ENCODE peak calls at places on chromosomes 2 and 18, in eight cellular contexts. One of them, this sample, is unnamed.

GRCh38 chr2:24722141-24722790 is 70.9 kb downstream of the PTRHD1 start:
- DNase-seq in neuronal stem cell: no peak
- DNase-seq in substantia nigra: no peak
- DNase-seq in adrenal gland: no peak
- DNase-seq in heart right ventricle: no peak
- DNase-seq in Peyer's patch: no peak
- DNase-seq in breast epithelium: no peak
- DNase-seq in HL-60: no peak
- DNase-seq in this sample: no peak

GRCh38 chr2:126644630-126645191 is 11.2 kb upstream of the GYPC start:
- DNase-seq in HL-60: peak; percentile 80
- DNase-seq in breast epithelium: no peak
- DNase-seq in adrenal gland: no peak
- DNase-seq in neuronal stem cell: no peak
- DNase-seq in heart right ventricle: no peak
- DNase-seq in substantia nigra: no peak
- DNase-seq in Peyer's patch: no peak
- DNase-seq in this sample: no peak

GRCh38 chr18:12639990-12640880 is 17.7 kb downstream of the SPIRE1 start:
- DNase-seq in adrenal gland: peak; percentile 53
- DNase-seq in HL-60: no peak
- DNase-seq in neuronal stem cell: no peak
- DNase-seq in substantia nigra: no peak
- DNase-seq in Peyer's patch: no peak
- DNase-seq in breast epithelium: no peak
- DNase-seq in heart right ventricle: peak; percentile 22
- DNase-seq in this sample: peak; percentile 74

GRCh38 chr2:27773959-27774358 is 2.4 kb downstream of the MRPL33 start:
- DNase-seq in Peyer's patch: no peak
- DNase-seq in heart right ventricle: no peak
- DNase-seq in neuronal stem cell: no peak
- DNase-seq in adrenal gland: no peak
- DNase-seq in HL-60: no peak
- DNase-seq in breast epithelium: no peak
- DNase-seq in substantia nigra: no peak
- DNase-seq in this sample: no peak

GRCh38 chr2:169963786-169964185 is 136.5 kb downstream of the UBR3 start:
- DNase-seq in Peyer's patch: no peak
- DNase-seq in neuronal stem cell: no peak
- DNase-seq in adrenal gland: no peak
- DNase-seq in HL-60: no peak
- DNase-seq in heart right ventricle: no peak
- DNase-seq in substantia nigra: no peak
- DNase-seq in breast epithelium: no peak
- DNase-seq in this sample: no peak

GRCh38 chr2:202031261-202031986 is 2.2 kb upstream of the FZD7 start:
- DNase-seq in Peyer's patch: no peak
- DNase-seq in breast epithelium: no peak
- DNase-seq in heart right ventricle: no peak
- DNase-seq in neuronal stem cell: no peak
- DNase-seq in adrenal gland: no peak
- DNase-seq in HL-60: no peak
- DNase-seq in substantia nigra: no peak
- DNase-seq in this sample: no peak

GRCh38 chr2:44769349-44770005 is 172.0 kb upstream of the SIX3 start:
- DNase-seq in HL-60: no peak
- DNase-seq in Peyer's patch: no peak
- DNase-seq in neuronal stem cell: no peak
- DNase-seq in breast epithelium: no peak
- DNase-seq in adrenal gland: no peak
- DNase-seq in substantia nigra: no peak
- DNase-seq in heart right ventricle: no peak
- DNase-seq in this sample: no peak

GRCh38 chr2:168138911-168139310 is 108.5 kb downstream of the STK39 start:
- DNase-seq in adrenal gland: no peak
- DNase-seq in HL-60: no peak
- DNase-seq in heart right ventricle: no peak
- DNase-seq in neuronal stem cell: peak; percentile 54
- DNase-seq in substantia nigra: no peak
- DNase-seq in Peyer's patch: no peak
- DNase-seq in breast epithelium: no peak
- DNase-seq in this sample: no peak

GRCh38 chr2:71843391-71843850 is 304.2 kb downstream of the CYP26B1 start:
- DNase-seq in HL-60: no peak
- DNase-seq in adrenal gland: no peak
- DNase-seq in breast epithelium: no peak
- DNase-seq in substantia nigra: no peak
- DNase-seq in heart right ventricle: no peak
- DNase-seq in Peyer's patch: no peak
- DNase-seq in neuronal stem cell: no peak
- DNase-seq in this sample: no peak

GRCh38 chr18:3250237-3251107 is 2.9 kb downstream of the MYL12A start:
- DNase-seq in breast epithelium: no peak
- DNase-seq in HL-60: no peak
- DNase-seq in heart right ventricle: no peak
- DNase-seq in neuronal stem cell: no peak
- DNase-seq in Peyer's patch: no peak
- DNase-seq in adrenal gland: no peak
- DNase-seq in substantia nigra: no peak
- DNase-seq in this sample: no peak

GRCh38 chr2:179410552-179411356 is 146.1 kb upstream of the SESTD1 start:
- DNase-seq in breast epithelium: no peak
- DNase-seq in adrenal gland: peak; percentile 51
- DNase-seq in substantia nigra: peak; percentile 20
- DNase-seq in neuronal stem cell: peak; percentile 57
- DNase-seq in heart right ventricle: peak; percentile 26
- DNase-seq in HL-60: no peak
- DNase-seq in Peyer's patch: no peak
- DNase-seq in this sample: no peak

GRCh38 chr2:44836174-44836573 is 105.3 kb upstream of the SIX3 start:
- DNase-seq in HL-60: no peak
- DNase-seq in adrenal gland: no peak
- DNase-seq in heart right ventricle: no peak
- DNase-seq in breast epithelium: no peak
- DNase-seq in substantia nigra: no peak
- DNase-seq in neuronal stem cell: no peak
- DNase-seq in Peyer's patch: no peak
- DNase-seq in this sample: no peak

GRCh38 chr2:5713101-5713500 is 20.9 kb downstream of the SOX11 start:
- DNase-seq in neuronal stem cell: no peak
- DNase-seq in breast epithelium: no peak
- DNase-seq in HL-60: no peak
- DNase-seq in Peyer's patch: no peak
- DNase-seq in substantia nigra: no peak
- DNase-seq in adrenal gland: no peak
- DNase-seq in heart right ventricle: no peak
- DNase-seq in this sample: no peak

GRCh38 chr2:199136681-199137080 is 321.1 kb downstream of the SATB2 start:
- DNase-seq in adrenal gland: no peak
- DNase-seq in breast epithelium: no peak
- DNase-seq in heart right ventricle: no peak
- DNase-seq in neuronal stem cell: no peak
- DNase-seq in Peyer's patch: no peak
- DNase-seq in HL-60: no peak
- DNase-seq in substantia nigra: no peak
- DNase-seq in this sample: peak; percentile 52

GRCh38 chr2:241540391-241540765 is 18.2 kb upstream of the BOK start:
- DNase-seq in neuronal stem cell: no peak
- DNase-seq in HL-60: no peak
- DNase-seq in Peyer's patch: no peak
- DNase-seq in substantia nigra: no peak
- DNase-seq in adrenal gland: no peak
- DNase-seq in breast epithelium: peak; percentile 43
- DNase-seq in heart right ventricle: no peak
- DNase-seq in this sample: no peak

GRCh38 chr2:119765404-119766002 is 5.8 kb downstream of the PTPN4 start:
- DNase-seq in substantia nigra: no peak
- DNase-seq in Peyer's patch: no peak
- DNase-seq in adrenal gland: no peak
- DNase-seq in HL-60: no peak
- DNase-seq in breast epithelium: no peak
- DNase-seq in heart right ventricle: no peak
- DNase-seq in neuronal stem cell: no peak
- DNase-seq in this sample: no peak

GRCh38 chr2:101776172-101777043 is 78.9 kb downstream of the MAP4K4 start:
- DNase-seq in heart right ventricle: no peak
- DNase-seq in Peyer's patch: no peak
- DNase-seq in neuronal stem cell: no peak
- DNase-seq in adrenal gland: no peak
- DNase-seq in breast epithelium: no peak
- DNase-seq in HL-60: no peak
- DNase-seq in substantia nigra: no peak
- DNase-seq in this sample: no peak

GRCh38 chr2:222102746-222103349 is 195.9 kb downstream of the PAX3 start:
- DNase-seq in breast epithelium: no peak
- DNase-seq in heart right ventricle: no peak
- DNase-seq in neuronal stem cell: no peak
- DNase-seq in adrenal gland: no peak
- DNase-seq in HL-60: no peak
- DNase-seq in substantia nigra: no peak
- DNase-seq in Peyer's patch: no peak
- DNase-seq in this sample: no peak

GRCh38 chr2:162245737-162246136 is 2.5 kb upstream of the FAP start:
- DNase-seq in adrenal gland: no peak
- DNase-seq in substantia nigra: no peak
- DNase-seq in HL-60: no peak
- DNase-seq in neuronal stem cell: no peak
- DNase-seq in heart right ventricle: no peak
- DNase-seq in breast epithelium: no peak
- DNase-seq in Peyer's patch: no peak
- DNase-seq in this sample: no peak

DNA sequence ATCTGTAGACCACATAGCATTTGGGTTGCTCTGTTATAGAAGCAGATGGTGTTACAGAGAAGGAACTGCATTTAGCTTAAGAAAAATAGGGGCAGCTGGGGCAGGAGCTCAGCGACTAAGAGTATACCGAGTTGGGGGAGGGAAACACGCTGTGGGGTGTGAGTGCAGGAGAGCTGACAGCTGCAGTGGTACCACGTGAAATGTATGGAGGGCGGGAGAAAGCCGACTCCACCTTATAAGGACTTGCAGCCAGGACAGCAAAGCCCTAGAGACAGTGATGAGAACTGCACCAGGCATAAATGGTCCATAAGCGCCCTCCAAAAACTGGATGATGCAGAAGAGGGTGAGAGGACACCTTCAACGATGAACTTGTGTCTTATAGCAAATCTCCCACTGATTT is 237.6 kb downstream of the PRKCE start:
- DNase-seq in substantia nigra: no peak
- DNase-seq in HL-60: peak; percentile 69
- DNase-seq in breast epithelium: no peak
- DNase-seq in adrenal gland: peak; percentile 35
- DNase-seq in neuronal stem cell: no peak
- DNase-seq in Peyer's patch: peak; percentile 69
- DNase-seq in heart right ventricle: peak; percentile 31
- DNase-seq in this sample: no peak
- H3K27ac ChIP-seq in substantia nigra: no peak overlapping the region
- H3K27ac ChIP-seq in HL-60: peak overlapping the region; percentile 49
- H3K27ac ChIP-seq in breast epithelium: no peak overlapping the region
- H3K27ac ChIP-seq in adrenal gland: peak overlapping the region; percentile 20
- H3K27ac ChIP-seq in neuronal stem cell: no peak overlapping the region
- H3K27ac ChIP-seq in Peyer's patch: peak overlapping the region; percentile 53
- H3K27ac ChIP-seq in heart right ventricle: no peak overlapping the region
- H3K27ac ChIP-seq in this sample: no peak overlapping the region

DNA sequence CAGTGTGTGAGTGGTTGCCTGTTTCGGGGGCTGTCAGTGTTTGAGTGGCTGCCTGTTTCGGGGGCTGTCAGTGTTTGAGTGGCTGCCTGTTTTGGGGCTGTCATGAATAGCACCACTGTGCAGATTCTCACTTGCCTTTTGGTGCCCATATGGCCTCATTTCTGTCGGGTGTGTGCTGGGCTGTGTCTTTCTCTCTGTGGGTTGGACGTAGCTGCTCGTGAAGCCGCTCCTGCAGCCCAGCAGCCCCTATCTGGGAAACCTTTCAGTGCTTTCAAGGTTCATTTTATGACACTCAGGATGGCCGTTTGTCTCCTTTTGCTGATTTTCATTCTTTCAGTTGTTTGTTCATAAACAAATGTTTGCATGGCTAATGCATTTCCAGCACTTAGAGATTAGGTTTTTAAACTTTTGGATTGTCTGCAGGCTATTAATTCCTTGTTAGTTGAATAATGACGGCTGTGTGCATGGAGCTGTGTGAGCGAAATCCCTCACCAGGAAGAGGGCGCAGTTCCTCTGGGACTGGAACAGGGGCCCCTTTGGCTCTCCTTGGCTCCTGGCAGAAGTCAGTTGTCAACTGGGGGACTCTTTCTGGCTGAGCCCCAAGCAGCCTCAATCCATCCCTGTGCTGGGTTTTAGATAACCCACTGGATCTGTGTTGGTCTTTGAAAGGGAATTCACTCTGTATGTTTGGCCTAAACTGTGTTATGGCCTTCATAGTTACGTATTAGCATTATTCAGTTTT is 10.8 kb downstream of the AGAP1 start:
- DNase-seq in neuronal stem cell: no peak
- DNase-seq in HL-60: no peak
- DNase-seq in heart right ventricle: no peak
- DNase-seq in substantia nigra: peak; percentile 49
- DNase-seq in adrenal gland: no peak
- DNase-seq in breast epithelium: no peak
- DNase-seq in Peyer's patch: no peak
- DNase-seq in this sample: no peak
- H3K27ac ChIP-seq in neuronal stem cell: peak overlapping the region; percentile 47
- H3K27ac ChIP-seq in HL-60: no peak overlapping the region
- H3K27ac ChIP-seq in heart right ventricle: peak overlapping the region; percentile 47
- H3K27ac ChIP-seq in substantia nigra: peak overlapping the region; percentile 73
- H3K27ac ChIP-seq in adrenal gland: no peak overlapping the region
- H3K27ac ChIP-seq in breast epithelium: peak overlapping the region; percentile 1
- H3K27ac ChIP-seq in Peyer's patch: no peak overlapping the region
- H3K27ac ChIP-seq in this sample: no peak overlapping the region

DNA sequence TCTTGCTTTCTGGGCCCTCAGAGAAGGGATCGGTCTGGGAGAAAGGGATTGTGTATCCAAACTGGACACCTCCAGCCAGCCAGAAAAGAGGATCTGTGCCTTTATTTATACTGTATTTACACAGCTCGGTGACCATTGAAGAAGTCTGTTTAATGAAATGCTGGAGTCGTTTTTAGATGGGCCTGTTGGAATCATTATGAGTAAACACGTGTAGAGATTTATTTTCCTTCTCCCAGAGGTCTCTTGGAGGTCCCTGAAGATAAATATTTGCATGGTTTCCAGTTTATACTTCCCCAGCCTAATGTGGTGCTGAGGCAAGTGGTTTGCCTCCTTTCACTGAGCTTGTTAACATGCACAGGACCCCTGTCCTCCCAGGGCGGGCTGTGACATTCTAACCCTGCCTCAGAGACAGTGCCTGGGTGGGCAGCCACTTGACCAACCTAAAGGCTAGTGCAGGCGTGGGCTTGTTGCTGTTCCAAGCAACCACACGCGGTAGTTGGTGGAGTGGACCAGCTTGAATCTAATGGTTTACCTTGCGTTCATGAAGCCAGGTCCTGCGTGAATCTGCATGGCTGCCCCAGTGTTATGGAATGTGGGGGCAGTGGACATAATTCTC is 130.0 kb upstream of the DLX2 start:
- DNase-seq in adrenal gland: no peak
- DNase-seq in Peyer's patch: no peak
- DNase-seq in substantia nigra: no peak
- DNase-seq in heart right ventricle: no peak
- DNase-seq in neuronal stem cell: no peak
- DNase-seq in breast epithelium: no peak
- DNase-seq in HL-60: no peak
- DNase-seq in this sample: no peak
- H3K27ac ChIP-seq in adrenal gland: no peak overlapping the region
- H3K27ac ChIP-seq in Peyer's patch: no peak overlapping the region
- H3K27ac ChIP-seq in substantia nigra: no peak overlapping the region
- H3K27ac ChIP-seq in heart right ventricle: no peak overlapping the region
- H3K27ac ChIP-seq in neuronal stem cell: no peak overlapping the region
- H3K27ac ChIP-seq in breast epithelium: peak overlapping the region; percentile 81
- H3K27ac ChIP-seq in HL-60: no peak overlapping the region
- H3K27ac ChIP-seq in this sample: peak overlapping the region; percentile 84

GRCh38 chr2:208040199-208041171 is 15.2 kb upstream of the PLEKHM3 start:
- DNase-seq in HL-60: peak; percentile 61
- DNase-seq in neuronal stem cell: peak; percentile 67
- DNase-seq in substantia nigra: peak; percentile 30
- DNase-seq in Peyer's patch: peak; percentile 67
- DNase-seq in breast epithelium: no peak
- DNase-seq in adrenal gland: peak; percentile 71
- DNase-seq in heart right ventricle: peak; percentile 48
- DNase-seq in this sample: no peak
- H3K27ac ChIP-seq in HL-60: no peak overlapping the region
- H3K27ac ChIP-seq in neuronal stem cell: peak overlapping the region; percentile 70
- H3K27ac ChIP-seq in substantia nigra: no peak overlapping the region
- H3K27ac ChIP-seq in Peyer's patch: no peak overlapping the region
- H3K27ac ChIP-seq in breast epithelium: no peak overlapping the region
- H3K27ac ChIP-seq in adrenal gland: no peak overlapping the region
- H3K27ac ChIP-seq in heart right ventricle: no peak overlapping the region
- H3K27ac ChIP-seq in this sample: no peak overlapping the region

This sample was measured in RWPE2.